ENCODE peak calls at places on chromosomes 12 and 14, in ten cellular contexts. L is body of pancreas; R is ACHN; D is M059J; G is AG04449; I is bronchial epithelial cell; X is EL; H is cardiac muscle cell; S is HEK293T; B is activated naive CD4-positive, alpha-beta T cell treated with anti-CD3 and anti-CD28 coated beads, Interleukin-2, amount 10 ng/mL, durations not matched to agents 7 days and 5 days. F is an unnamed sample.

GRCh38 chr14:103846569-103847438 is 571 bp downstream of the PPP1R13B start:
- DNase-seq in H (peak; percentile 41), L (peak; percentile 58), X (peak; percentile 40), D (peak; percentile 31), B (peak; percentile 50), S (peak; percentile 36), R (peak; percentile 38), G (no peak), I (peak; percentile 22), F (no peak)

GRCh38 chr14:104935955-104936354 is 11.3 kb downstream of the PLD4 start:
- DNase-seq in G (no peak), X (no peak), R (no peak), L (no peak), H (no peak), I (peak; percentile 34), D (no peak), S (no peak), B (no peak), F (no peak)

GRCh38 chr12:106341086-106341879 is 16.3 kb upstream of the POLR3B start:
- DNase-seq in G (no peak), H (no peak), R (no peak), X (no peak), I (no peak), S (no peak), D (no peak), B (no peak), L (peak; percentile 32), F (no peak)

GRCh38 chr12:68080577-68080976 is 79.0 kb downstream of the IFNG start:
- DNase-seq in B (peak; percentile 62), D (no peak), R (no peak), H (no peak), L (no peak), G (no peak), I (no peak), X (no peak), S (no peak), F (peak; percentile 73)

GRCh38 chr12:80469681-80470080 is 25.6 kb downstream of the PTPRQ start:
- DNase-seq in S (no peak), D (no peak), X (no peak), R (no peak), I (no peak), G (no peak), L (no peak), B (no peak), H (peak; percentile 38), F (no peak)

GRCh38 chr12:60106207-60106606 is 510.4 kb downstream of the SLC16A7 start:
- DNase-seq in B (no peak), X (peak; percentile 29), S (no peak), G (no peak), H (peak; percentile 53), L (no peak), R (peak; percentile 47), D (peak; percentile 32), I (peak; percentile 44), F (no peak)

GRCh38 chr12:124556067-124556466 is 11.3 kb downstream of the NCOR2 start:
- DNase-seq in L (no peak), R (no peak), X (no peak), S (no peak), I (no peak), D (no peak), H (no peak), G (no peak), B (no peak), F (no peak)

GRCh38 chr14:47490353-47490752 is 185.1 kb downstream of the MDGA2 start:
- DNase-seq in G (no peak), S (no peak), X (no peak), B (no peak), D (no peak), I (no peak), R (peak; percentile 68), H (no peak), L (no peak), F (no peak)

GRCh38 chr14:100213956-100214767 is 24.8 kb upstream of the YY1 start:
- DNase-seq in G (no peak), B (peak; percentile 95), I (peak; percentile 64), X (peak; percentile 85), H (peak; percentile 80), S (peak; percentile 94), L (peak; percentile 94), D (peak; percentile 46), R (peak; percentile 84), F (peak; percentile 75)

GRCh38 chr12:2195085-2195484 is 142.3 kb downstream of the CACNA1C start:
- DNase-seq in R (no peak), I (no peak), S (no peak), D (no peak), X (no peak), L (no peak), H (no peak), G (no peak), B (no peak), F (no peak)

GRCh38 chr12:47206450-47206830 is 126.7 kb upstream of the AMIGO2 start:
- DNase-seq in I (no peak), H (no peak), L (no peak), G (no peak), B (no peak), D (no peak), R (no peak), X (no peak), S (no peak), F (no peak)

GRCh38 chr12:132723764-132724140 is 13.1 kb downstream of the PGAM5 start:
- DNase-seq in D (no peak), I (no peak), X (peak; percentile 48), S (no peak), L (no peak), B (no peak), G (peak; percentile 9), R (no peak), H (peak; percentile 73), F (no peak)

GRCh38 chr12:29309320-29309902 is 71.6 kb downstream of the ERGIC2 start:
- DNase-seq in H (peak; percentile 55), G (no peak), R (peak; percentile 39), S (no peak), I (peak; percentile 12), X (peak; percentile 17), L (no peak), D (peak; percentile 30), B (no peak), F (peak; percentile 7)

GRCh38 chr12:96919510-96920210 is 12.6 kb downstream of the NEDD1 start:
- DNase-seq in D (no peak), G (no peak), I (peak; percentile 17), S (no peak), X (no peak), L (no peak), R (no peak), H (no peak), B (no peak), F (no peak)

GRCh38 chr12:124273630-124274029 is 21.3 kb upstream of the RFLNA start:
- DNase-seq in S (peak; percentile 76), X (peak; percentile 66), I (peak; percentile 87), R (peak; percentile 60), G (no peak), B (peak; percentile 28), H (peak; percentile 45), L (no peak), D (peak; percentile 58), F (peak; percentile 47)

GRCh38 chr12:118371354-118372282 is 1.1 kb downstream of the TAOK3 start:
- DNase-seq in G (no peak), B (peak; percentile 31), H (no peak), I (no peak), D (peak; percentile 24), R (peak; percentile 45), S (peak; percentile 11), L (peak; percentile 26), X (peak; percentile 34), F (no peak)

GRCh38 chr14:100554082-100554677 is 33.0 kb downstream of the BEGAIN start:
- DNase-seq in S (no peak), D (no peak), B (peak; percentile 55), X (no peak), L (no peak), H (peak; percentile 30), R (no peak), G (no peak), I (peak; percentile 40), F (no peak)

GRCh38 chr14:34081126-34081575 is 130.3 kb upstream of the EGLN3 start:
- DNase-seq in H (peak; percentile 42), S (no peak), D (peak; percentile 85), G (no peak), I (peak; percentile 35), R (no peak), X (peak; percentile 37), L (no peak), B (no peak), F (no peak)

GRCh38 chr14:65709576-65709975 is 297.0 kb downstream of the FUT8 start:
- DNase-seq in I (no peak), H (peak; percentile 49), S (no peak), R (no peak), D (peak; percentile 9), G (no peak), X (no peak), L (peak; percentile 24), B (no peak), F (no peak)

GRCh38 chr12:49538740-49539403 is at the start of gene KCNH3:
- DNase-seq in I (peak; percentile 34), H (peak; percentile 78), X (peak; percentile 69), L (peak; percentile 91), B (peak; percentile 96), D (peak; percentile 73), S (peak; percentile 82), R (peak; percentile 74), G (no peak), F (peak; percentile 79)

GRCh38 chr12:79402626-79403025 is 288.1 kb downstream of the PAWR start:
- DNase-seq in G (no peak), L (no peak), B (no peak), S (no peak), R (no peak), I (no peak), D (peak; percentile 68), H (peak; percentile 50), X (peak; percentile 55), F (no peak)

GRCh38 chr12:47549258-47549657 is 156.6 kb downstream of the RPAP3 start:
- DNase-seq in G (no peak), L (no peak), H (peak; percentile 7), X (no peak), S (no peak), B (no peak), D (peak; percentile 48), R (no peak), I (peak; percentile 55), F (no peak)

GRCh38 chr14:53953828-53954550 is 2.6 kb downstream of the BMP4 start:
- DNase-seq in G (no peak), I (no peak), L (peak; percentile 39), R (peak; percentile 20), B (no peak), H (peak; percentile 48), X (peak; percentile 73), D (peak; percentile 69), S (peak; percentile 31), F (no peak)

GRCh38 chr12:123449103-123449736 is 8.7 kb upstream of the SNRNP35 start:
- DNase-seq in G (no peak), D (no peak), L (no peak), X (no peak), S (no peak), H (no peak), R (no peak), I (no peak), B (no peak), F (no peak)

GRCh38 chr14:70655110-70655826 is 13.6 kb downstream of the TTC9 start:
- DNase-seq in H (no peak), G (no peak), S (no peak), I (no peak), B (peak; percentile 90), X (no peak), R (no peak), D (no peak), L (no peak), F (peak; percentile 85)

GRCh38 chr12:53221203-53222076 is 10.6 kb downstream of the RARG start:
- DNase-seq in X (peak; percentile 68), L (peak; percentile 84), R (peak; percentile 86), B (peak; percentile 72), D (peak; percentile 79), S (peak; percentile 75), G (no peak), I (no peak), H (peak; percentile 73), F (no peak)

GRCh38 chr14:68554231-68554630 is 238.6 kb downstream of the ZFP36L1 start:
- DNase-seq in H (no peak), B (no peak), R (no peak), G (no peak), I (no peak), D (no peak), S (no peak), X (no peak), L (no peak), F (no peak)

GRCh38 chr12:57511161-57511560 is 9.2 kb downstream of the DDIT3 start:
- DNase-seq in D (no peak), S (no peak), L (no peak), H (no peak), I (no peak), X (no peak), R (no peak), B (no peak), G (no peak), F (no peak)